ENCODE peak calls at places on chromosome 4, in eight cellular contexts. O, Y, K, M, S, D, N and H are unnamed samples.

GRCh38 chr4:184313058-184313709 is 95.5 kb upstream of the ENPP6 start:
- DNase-seq in K (no peak), S (no peak), N (no peak), O (no peak), D (no peak), M (no peak), Y (no peak), H (no peak)

GRCh38 chr4:78244691-78245485 is 187.8 kb downstream of the FRAS1 start:
- DNase-seq in Y (no peak), K (no peak), N (no peak), O (peak; percentile 62), S (no peak), D (peak; percentile 64), M (no peak), H (no peak)

GRCh38 chr4:173516621-173517612 is 13.1 kb downstream of the HAND2 start:
- DNase-seq in D (no peak), M (no peak), N (no peak), Y (no peak), S (no peak), K (no peak), O (peak; percentile 75), H (no peak)

GRCh38 chr4:156388826-156389225 is 435.2 kb upstream of the CTSO start:
- DNase-seq in M (no peak), K (peak; percentile 63), D (peak; percentile 60), O (no peak), Y (no peak), N (no peak), S (no peak), H (no peak)

GRCh38 chr4:184117662-184118199 is 99.9 kb downstream of the ENPP6 start:
- DNase-seq in K (no peak), N (no peak), O (no peak), S (no peak), D (no peak), Y (peak; percentile 18), M (no peak), H (no peak)

GRCh38 chr4:2647403-2648158 is 108.6 kb downstream of the TNIP2 start:
- DNase-seq in D (no peak), N (no peak), M (no peak), Y (no peak), S (no peak), K (no peak), O (no peak), H (no peak)

GRCh38 chr4:153238146-153238919 is 34.1 kb downstream of the TRIM2 start:
- DNase-seq in Y (no peak), M (no peak), D (no peak), O (no peak), K (no peak), S (no peak), N (no peak), H (no peak)

GRCh38 chr4:94877973-94878372 is 120.2 kb downstream of the BMPR1B start:
- DNase-seq in M (peak; percentile 21), N (no peak), Y (no peak), O (no peak), K (peak; percentile 47), S (no peak), D (peak; percentile 72), H (no peak)

GRCh38 chr4:10620935-10621488 is 63.6 kb downstream of the CLNK start:
- DNase-seq in M (no peak), D (no peak), K (no peak), N (no peak), O (no peak), S (no peak), Y (no peak), H (no peak)

GRCh38 chr4:111475001-111475400 is 670.3 kb upstream of the FAM241A start:
- DNase-seq in M (no peak), N (no peak), S (no peak), O (peak; percentile 87), K (peak; percentile 52), Y (no peak), D (peak; percentile 55), H (no peak)

GRCh38 chr4:123986268-123986798 is 589.7 kb downstream of the SPRY1 start:
- DNase-seq in O (no peak), N (peak; percentile 35), D (peak; percentile 91), M (peak; percentile 25), S (no peak), Y (peak; percentile 34), K (peak; percentile 72), H (peak; percentile 30)

GRCh38 chr4:127586922-127587571 is 45.7 kb upstream of the INTU start:
- DNase-seq in O (peak; percentile 80), S (no peak), M (peak; percentile 15), Y (no peak), K (peak; percentile 61), N (no peak), D (peak; percentile 53), H (no peak)

GRCh38 chr4:63757919-63758318 is 651.3 kb downstream of the TECRL start:
- DNase-seq in K (no peak), N (no peak), M (no peak), Y (no peak), O (no peak), S (no peak), D (no peak), H (no peak)

GRCh38 chr4:158722291-158722916 is 792 bp downstream of the PPID start:
- DNase-seq in D (peak; percentile 75), N (no peak), O (peak; percentile 65), S (no peak), K (peak; percentile 26), M (peak; percentile 31), Y (no peak), H (no peak)

GRCh38 chr4:102518703-102519131 is 17.6 kb downstream of the NFKB1 start:
- DNase-seq in S (no peak), N (no peak), D (no peak), K (no peak), Y (no peak), M (no peak), O (no peak), H (no peak)

GRCh38 chr4:177380730-177381287 is 61.4 kb downstream of the AGA start:
- DNase-seq in N (no peak), K (peak; percentile 43), O (peak; percentile 95), M (no peak), Y (no peak), D (no peak), S (no peak), H (no peak)

GRCh38 chr4:156933633-156934258 is 37.9 kb downstream of the PDGFC start:
- DNase-seq in K (peak; percentile 94), O (no peak), M (peak; percentile 57), N (no peak), Y (no peak), S (no peak), D (peak; percentile 88), H (no peak)

GRCh38 chr4:1345905-1346780 is 865 bp upstream of the UVSSA start:
- DNase-seq in S (no peak), N (peak; percentile 39), M (peak; percentile 16), K (peak; percentile 33), D (peak; percentile 69), Y (peak; percentile 51), O (peak; percentile 88), H (no peak)

GRCh38 chr4:123418486-123418931 is 21.9 kb downstream of the SPRY1 start:
- DNase-seq in K (peak; percentile 88), S (no peak), N (peak; percentile 68), D (peak; percentile 90), Y (peak; percentile 51), M (peak; percentile 71), O (peak; percentile 87), H (no peak)

GRCh38 chr4:77599378-77599777 is 6.2 kb upstream of the CXCL13 start:
- DNase-seq in M (peak; percentile 63), N (no peak), K (peak; percentile 67), D (peak; percentile 64), Y (no peak), S (no peak), O (peak; percentile 72), H (no peak)

GRCh38 chr4:127134490-127134889 is 498.3 kb upstream of the INTU start:
- DNase-seq in M (no peak), N (no peak), S (no peak), K (no peak), D (no peak), O (no peak), Y (no peak), H (no peak)

DNA sequence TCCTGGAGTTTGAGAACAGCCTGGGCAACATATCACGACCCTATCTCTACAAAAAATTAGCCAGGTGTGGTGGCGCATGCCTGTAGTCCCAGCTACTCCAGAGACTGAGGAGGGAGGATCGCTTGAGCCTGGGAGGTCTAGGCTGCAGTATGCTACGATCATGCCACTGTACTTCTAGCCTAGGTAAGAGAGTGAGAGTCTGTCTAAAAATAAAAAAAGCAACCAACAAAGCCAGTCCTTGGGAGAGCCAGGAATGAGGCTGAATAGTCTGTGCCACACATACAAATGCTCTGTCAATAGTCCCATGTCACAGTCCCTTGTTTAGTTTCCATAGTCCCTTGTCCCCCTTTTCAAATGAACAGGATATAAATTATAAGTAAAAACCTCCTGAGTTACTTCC is 19.3 kb upstream of the PRSS48 start:
- DNase-seq in D (no peak), K (no peak), Y (no peak), O (no peak), M (no peak), N (no peak), S (no peak), H (no peak)
- H3K27ac ChIP-seq in D (no peak overlapping the region), K (no peak overlapping the region), Y (no peak overlapping the region), O (no peak overlapping the region), M (no peak overlapping the region), N (no peak overlapping the region), S (no peak overlapping the region), H (no peak overlapping the region)

GRCh38 chr4:121688261-121688660 is 8.5 kb downstream of the ANXA5 start:
- DNase-seq in S (no peak), M (no peak), Y (no peak), N (no peak), O (no peak), K (no peak), D (no peak), H (no peak)
- H3K27ac ChIP-seq in S (peak overlapping the region; percentile 86), M (no peak overlapping the region), Y (no peak overlapping the region), N (no peak overlapping the region), O (no peak overlapping the region), K (peak overlapping the region; percentile 100), D (peak overlapping the region; percentile 93), H (no peak overlapping the region)

DNA sequence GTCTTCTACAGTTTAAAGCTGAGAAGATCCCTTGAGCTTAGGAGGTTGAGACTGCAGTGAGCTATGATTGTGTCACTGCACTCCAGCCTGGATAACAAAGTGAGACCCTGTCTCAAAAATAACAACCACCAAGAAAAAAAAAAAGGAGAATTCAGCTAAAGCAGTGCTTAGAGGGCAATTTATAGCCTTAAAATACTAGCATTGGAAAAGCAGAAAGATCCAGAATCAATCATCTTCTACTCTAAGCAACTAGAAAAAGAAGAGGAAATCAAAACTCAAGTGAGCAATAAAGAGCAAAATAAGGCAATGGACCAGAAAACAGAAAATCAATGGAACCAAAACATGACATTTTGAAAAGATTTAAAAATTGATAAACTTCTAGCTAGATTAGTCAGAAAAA is 639 bp upstream of the PI4K2B start:
- DNase-seq in K (no peak), D (no peak), O (no peak), Y (no peak), S (no peak), M (no peak), N (no peak), H (no peak)
- H3K27ac ChIP-seq in K (no peak overlapping the region), D (no peak overlapping the region), O (no peak overlapping the region), Y (no peak overlapping the region), S (peak overlapping the region; percentile 99), M (peak overlapping the region; percentile 99), N (peak overlapping the region; percentile 90), H (peak overlapping the region; percentile 97)

DNA sequence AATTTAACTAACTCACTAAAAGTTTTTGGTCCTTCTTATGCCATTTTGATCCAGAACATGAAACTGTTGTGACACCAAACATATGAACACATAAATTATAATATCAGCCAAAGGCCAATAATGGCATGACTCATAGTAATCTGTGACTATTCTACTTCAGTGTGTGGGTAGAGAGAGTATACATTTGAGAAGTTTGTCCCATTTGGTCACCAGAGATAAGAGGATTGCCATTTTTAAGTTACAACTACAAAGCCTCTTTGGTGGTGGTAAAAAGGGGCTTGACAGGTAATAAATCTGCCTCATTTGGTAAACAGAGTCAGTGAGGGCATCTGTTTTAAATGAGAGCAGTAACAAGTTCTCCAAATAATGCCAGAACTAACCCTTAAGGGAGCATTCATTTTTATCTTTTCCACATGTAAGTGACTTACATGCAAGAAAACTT is 117.9 kb downstream of the TBC1D19 start:
- DNase-seq in N (no peak), Y (no peak), M (no peak), K (peak; percentile 45), S (no peak), O (no peak), D (peak; percentile 55), H (no peak)
- H3K27ac ChIP-seq in N (no peak overlapping the region), Y (no peak overlapping the region), M (no peak overlapping the region), K (no peak overlapping the region), S (no peak overlapping the region), O (no peak overlapping the region), D (no peak overlapping the region), H (no peak overlapping the region)